ENCODE peak calls at places on chromosomes 7 and 10, in six cellular contexts. N is WERI-Rb-1, V is osteocyte, Z is T-helper 17 cell, W is AML-193, M is Caco-2. Y is an unnamed sample.

GRCh38 chr10:34528320-34528719 is 286.8 kb downstream of the PARD3 start:
- DNase-seq in N (no peak), V (no peak), Z (no peak), W (no peak), M (peak; percentile 28), Y (no peak)

GRCh38 chr7:25765110-25765509 is 386.9 kb upstream of the NFE2L3 start:
- DNase-seq in N (no peak), V (no peak), Z (no peak), W (no peak), M (no peak), Y (no peak)

GRCh38 chr10:89219512-89220218 is 12.5 kb upstream of the CH25H start:
- DNase-seq in N (no peak), V (no peak), Z (no peak), W (no peak), M (no peak), Y (peak; percentile 50)

GRCh38 chr10:96168546-96168945 is 38.4 kb downstream of the ZNF518A start:
- DNase-seq in N (no peak), V (no peak), Z (no peak), W (no peak), M (no peak), Y (no peak)

GRCh38 chr7:22781230-22781711 is 41.4 kb downstream of the TOMM7 start:
- DNase-seq in N (no peak), V (no peak), Z (no peak), W (no peak), M (no peak), Y (no peak)

GRCh38 chr7:114759347-114760062 is 162.4 kb upstream of the MDFIC start:
- DNase-seq in N (no peak), V (no peak), Z (no peak), W (no peak), M (no peak), Y (no peak)

GRCh38 chr7:117960351-117960750 is 87.1 kb upstream of the CTTNBP2 start:
- DNase-seq in N (no peak), V (no peak), Z (no peak), W (no peak), M (no peak), Y (no peak)

GRCh38 chr7:115631782-115632181 is 398.8 kb downstream of the TFEC start:
- DNase-seq in N (no peak), V (no peak), Z (no peak), W (no peak), M (no peak), Y (no peak)

GRCh38 chr7:157000741-157001653 is 9.5 kb downstream of the MNX1 start:
- DNase-seq in N (no peak), V (no peak), Z (no peak), W (no peak), M (no peak), Y (no peak)

GRCh38 chr7:144473908-144474307 is 70.4 kb upstream of the NOBOX start:
- DNase-seq in N (no peak), V (no peak), Z (no peak), W (no peak), M (no peak), Y (no peak)

GRCh38 chr7:156515911-156516790 is 124.4 kb upstream of the RNF32 start:
- DNase-seq in N (no peak), V (no peak), Z (no peak), W (no peak), M (peak; percentile 55), Y (peak; percentile 68)

GRCh38 chr7:100119701-100120517 is 475 bp downstream of the CNPY4 start:
- DNase-seq in N (peak; percentile 53), V (no peak), Z (peak; percentile 61), W (peak; percentile 17), M (peak; percentile 74), Y (peak; percentile 96)

GRCh38 chr10:86064219-86064618 is 302.4 kb downstream of the GRID1 start:
- DNase-seq in N (no peak), V (no peak), Z (no peak), W (no peak), M (no peak), Y (no peak)

GRCh38 chr7:98051118-98051744 is 55.4 kb upstream of the LMTK2 start:
- DNase-seq in N (peak; percentile 26), V (no peak), Z (peak; percentile 13), W (no peak), M (peak; percentile 78), Y (no peak)

GRCh38 chr10:113743594-113743993 is 7.9 kb upstream of the PLEKHS1 start:
- DNase-seq in N (no peak), V (no peak), Z (no peak), W (no peak), M (no peak), Y (no peak)

GRCh38 chr7:44064791-44065430 is 456 bp downstream of the PGAM2 start:
- DNase-seq in N (peak; percentile 24), V (no peak), Z (no peak), W (no peak), M (no peak), Y (no peak)

GRCh38 chr10:119025776-119026175 is 3.7 kb upstream of the NANOS1 start:
- DNase-seq in N (no peak), V (no peak), Z (no peak), W (no peak), M (no peak), Y (peak; percentile 78)

GRCh38 chr10:60845038-60845437 is 66.8 kb downstream of the CDK1 start:
- DNase-seq in N (no peak), V (no peak), Z (no peak), W (no peak), M (no peak), Y (no peak)

GRCh38 chr10:121696854-121697253 is 98.6 kb upstream of the FGFR2 start:
- DNase-seq in N (peak; percentile 78), V (no peak), Z (no peak), W (no peak), M (peak; percentile 74), Y (no peak)

GRCh38 chr7:121741896-121742295 is 131.1 kb upstream of the PTPRZ1 start:
- DNase-seq in N (no peak), V (no peak), Z (no peak), W (no peak), M (no peak), Y (no peak)

GRCh38 chr7:35630573-35630972 is 64.4 kb downstream of the HERPUD2 start:
- DNase-seq in N (no peak), V (no peak), Z (no peak), W (no peak), M (no peak), Y (no peak)

GRCh38 chr10:131220601-131221171 is 90.8 kb downstream of the TCERG1L start:
- DNase-seq in N (no peak), V (no peak), Z (no peak), W (no peak), M (no peak), Y (no peak)

GRCh38 chr7:66082886-66083415 is 7.3 kb downstream of the ASL start:
- DNase-seq in N (no peak), V (no peak), Z (no peak), W (no peak), M (no peak), Y (no peak)

GRCh38 chr10:49353026-49353894 is 42.6 kb downstream of the DRGX start:
- DNase-seq in N (no peak), V (peak; percentile 81), Z (no peak), W (no peak), M (no peak), Y (peak; percentile 89)

GRCh38 chr10:68330852-68331454 is 911 bp upstream of the HNRNPH3 start:
- DNase-seq in N (no peak), V (no peak), Z (peak; percentile 9), W (peak; percentile 71), M (peak; percentile 51), Y (no peak)

GRCh38 chr7:55592492-55592891 is 20.2 kb upstream of the VOPP1 start:
- DNase-seq in N (no peak), V (no peak), Z (no peak), W (no peak), M (no peak), Y (peak; percentile 68)

GRCh38 chr10:124879136-124879535 is 62.8 kb upstream of the ZRANB1 start:
- DNase-seq in N (no peak), V (no peak), Z (no peak), W (no peak), M (no peak), Y (no peak)

GRCh38 chr7:55073051-55073511 is 54.3 kb downstream of the EGFR start:
- DNase-seq in N (no peak), V (no peak), Z (no peak), W (no peak), M (no peak), Y (no peak)

GRCh38 chr7:94696981-94697670 is 41.2 kb upstream of the SGCE start:
- DNase-seq in N (no peak), V (no peak), Z (no peak), W (peak; percentile 19), M (peak; percentile 35), Y (no peak)

GRCh38 chr7:74051629-74052410 is 23.8 kb downstream of the ELN start:
- DNase-seq in N (peak; percentile 47), V (no peak), Z (no peak), W (peak; percentile 14), M (peak; percentile 84), Y (no peak)

GRCh38 chr10:70695241-70696030 is 23.1 kb downstream of the ADAMTS14 start:
- DNase-seq in N (no peak), V (no peak), Z (no peak), W (no peak), M (no peak), Y (no peak)

Y was measured in esophagus muscularis mucosa.